ENCODE peak calls at places on chromosome X, in ten cellular contexts. P, C, G, J, U, W, M, Y, H and I are unnamed samples.
A peak's percentile ranks its signal among the peaks of the same experiment; 100 is the strongest.

GRCh38 chrX:152635941-152636340 is 1.8 kb upstream of the GABRQ start:
- DNase-seq in P (no peak), C (no peak), G (peak; percentile 35), J (peak; percentile 84), U (peak; percentile 79), W (peak; percentile 62), M (no peak), Y (peak; percentile 43), H (peak; percentile 31), I (peak; percentile 40)

GRCh38 chrX:22396408-22396807 is 123.7 kb downstream of the CBLL2 start:
- DNase-seq in P (no peak), C (no peak), G (no peak), J (no peak), U (no peak), W (no peak), M (no peak), Y (no peak), H (no peak), I (peak; percentile 29)

GRCh38 chrX:126165401-126165720 is 728 bp downstream of the DCAF12L2 start:
- DNase-seq in P (no peak), C (no peak), G (no peak), J (no peak), U (no peak), W (no peak), M (no peak), Y (no peak), H (no peak), I (no peak)

GRCh38 chrX:9204560-9204959 is 170.6 kb upstream of the FAM9B start:
- DNase-seq in P (no peak), C (no peak), G (no peak), J (no peak), U (no peak), W (no peak), M (no peak), Y (no peak), H (no peak), I (no peak)

GRCh38 chrX:85004255-85004654 is 578 bp downstream of the APOOL start:
- DNase-seq in P (no peak), C (no peak), G (no peak), J (no peak), U (no peak), W (peak; percentile 37), M (no peak), Y (no peak), H (no peak), I (no peak)

GRCh38 chrX:34371740-34372139 is 239.6 kb upstream of the FAM47A start:
- DNase-seq in P (no peak), C (no peak), G (no peak), J (no peak), U (no peak), W (no peak), M (no peak), Y (no peak), H (no peak), I (no peak)

GRCh38 chrX:45852884-45853283 is 652.2 kb upstream of the DIPK2B start:
- DNase-seq in P (no peak), C (no peak), G (no peak), J (no peak), U (peak; percentile 28), W (peak; percentile 48), M (no peak), Y (no peak), H (no peak), I (peak; percentile 55)

GRCh38 chrX:100980608-100981497 is 11.3 kb downstream of the ARL13A start:
- DNase-seq in P (peak; percentile 52), C (no peak), G (no peak), J (no peak), U (no peak), W (peak; percentile 90), M (peak; percentile 31), Y (peak; percentile 23), H (no peak), I (peak; percentile 78)

GRCh38 chrX:38717871-38718270 is 83.4 kb upstream of the MID1IP1 start:
- DNase-seq in P (no peak), C (peak; percentile 28), G (no peak), J (peak; percentile 51), U (peak; percentile 56), W (no peak), M (no peak), Y (no peak), H (no peak), I (peak; percentile 2)

GRCh38 chrX:22351966-22352365 is 79.3 kb downstream of the CBLL2 start:
- DNase-seq in P (no peak), C (no peak), G (no peak), J (no peak), U (no peak), W (no peak), M (no peak), Y (no peak), H (no peak), I (no peak)

GRCh38 chrX:135890087-135890585 is 3.1 kb downstream of the CT45A10 start:
- DNase-seq in P (no peak), C (no peak), G (no peak), J (no peak), U (no peak), W (no peak), M (no peak), Y (no peak), H (no peak), I (no peak)

GRCh38 chrX:74422576-74423288 is 1.4 kb downstream of the SLC16A2 start:
- DNase-seq in P (peak; percentile 52), C (peak; percentile 18), G (peak; percentile 37), J (peak; percentile 87), U (peak; percentile 65), W (no peak), M (peak; percentile 61), Y (peak; percentile 16), H (peak; percentile 27), I (peak; percentile 59)

GRCh38 chrX:26581086-26581485 is 365.1 kb downstream of the MAGEB5 start:
- DNase-seq in P (no peak), C (no peak), G (no peak), J (no peak), U (no peak), W (no peak), M (no peak), Y (no peak), H (no peak), I (no peak)

GRCh38 chrX:122943918-122944317 is 240.2 kb upstream of the GRIA3 start:
- DNase-seq in P (no peak), C (no peak), G (no peak), J (no peak), U (no peak), W (no peak), M (no peak), Y (peak; percentile 60), H (peak; percentile 15), I (no peak)

GRCh38 chrX:19810809-19811208 is 76.6 kb downstream of the SH3KBP1 start:
- DNase-seq in P (no peak), C (no peak), G (no peak), J (no peak), U (no peak), W (no peak), M (no peak), Y (no peak), H (peak; percentile 53), I (no peak)

GRCh38 chrX:71621644-71622346 is 3.5 kb upstream of the CXCR3 start:
- DNase-seq in P (no peak), C (no peak), G (no peak), J (no peak), U (no peak), W (no peak), M (no peak), Y (no peak), H (no peak), I (no peak)
- TF ChIP-seq CTCF in P (no peak), C (no peak), G (no peak), J (no peak), U (no peak), W (no peak), M (no peak), Y (no peak), H (no peak), I (no peak)

DNA sequence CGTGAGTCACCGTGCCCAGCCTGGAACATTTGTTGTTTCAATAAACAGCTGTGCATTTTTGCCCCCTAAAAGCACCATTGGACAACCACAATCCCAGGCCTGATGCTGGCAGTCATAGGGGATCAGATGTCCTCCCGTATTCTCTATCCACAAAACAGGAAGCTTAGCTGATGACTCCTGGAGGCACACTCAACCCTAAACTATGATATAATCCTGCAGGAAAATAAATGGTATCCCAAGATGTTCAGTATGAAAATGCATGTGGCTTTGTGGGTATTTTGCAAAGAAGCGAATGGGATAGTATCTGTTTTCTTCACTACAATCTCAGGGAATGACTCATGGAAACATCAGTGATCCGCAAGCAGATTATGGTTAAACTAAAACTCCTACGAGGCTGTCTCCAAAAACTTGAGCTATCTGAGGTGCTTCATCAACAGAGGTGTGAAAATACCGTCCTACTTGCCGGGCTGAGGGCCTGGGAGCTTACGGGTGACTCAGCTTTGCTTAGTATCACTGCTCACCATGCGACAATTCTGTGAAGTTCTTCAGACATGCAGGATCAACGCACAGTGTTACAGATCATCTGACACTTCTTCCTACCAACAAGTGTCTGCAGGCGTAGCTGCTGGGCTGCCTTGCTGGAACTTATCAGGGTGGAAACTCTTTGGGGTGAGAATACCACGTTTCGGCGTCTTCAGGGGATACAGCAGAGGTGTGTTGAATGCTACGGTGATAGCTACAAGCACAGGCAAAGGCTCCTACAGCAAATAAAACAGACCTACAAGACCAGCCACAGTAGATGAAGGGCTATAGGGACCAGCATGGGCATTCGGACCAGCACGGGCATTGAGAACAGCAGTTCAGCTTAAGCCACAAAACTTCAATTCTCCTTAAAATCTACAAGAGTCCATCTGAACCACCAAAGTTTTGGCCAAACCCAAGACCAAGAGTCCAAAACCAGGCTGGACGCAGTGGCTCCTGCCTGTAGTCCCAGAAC is 148.5 kb downstream of the DHRSX start:
- DNase-seq in P (no peak), C (no peak), G (no peak), J (peak; percentile 55), U (no peak), W (peak; percentile 72), M (peak; percentile 20), Y (peak; percentile 90), H (peak; percentile 82), I (peak; percentile 98)
- TF ChIP-seq CTCF in P (no peak), C (no peak), G (no peak), J (no peak), U (no peak), W (no peak), M (no peak), Y (no peak), H (no peak), I (no peak)

DNA sequence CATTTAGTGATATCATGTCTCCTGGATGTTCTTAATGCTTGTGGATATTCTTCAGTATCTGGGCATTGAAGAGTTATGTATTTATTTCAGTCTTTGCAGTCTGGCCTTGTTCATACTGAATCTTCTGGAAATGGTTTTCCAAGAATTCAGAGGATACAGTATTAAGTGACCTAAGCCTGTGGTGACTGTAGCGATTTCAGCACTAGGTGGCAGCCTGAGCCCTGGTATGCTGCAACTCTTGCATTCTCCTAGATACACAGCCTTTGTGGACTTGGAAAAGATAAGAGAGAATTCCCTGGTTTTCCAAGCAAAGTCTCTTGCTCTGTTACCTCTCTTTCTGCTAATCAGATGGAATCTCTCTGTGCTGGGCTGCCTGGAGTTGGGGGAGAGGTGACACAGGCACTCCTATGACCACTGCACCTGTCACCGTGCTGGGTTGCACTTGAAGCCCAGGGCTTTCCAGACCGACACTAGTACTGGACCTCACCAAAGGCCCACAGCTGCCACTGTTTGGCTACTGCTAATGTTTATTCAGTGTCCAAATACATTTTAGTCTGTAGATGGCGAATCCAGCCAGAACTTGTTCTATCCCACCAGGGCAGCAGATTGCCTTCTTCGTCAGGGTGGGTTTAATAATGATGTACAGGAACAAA is 19.3 kb upstream of the SPIN2A start:
- DNase-seq in P (no peak), C (no peak), G (no peak), J (peak; percentile 80), U (peak; percentile 71), W (no peak), M (no peak), Y (no peak), H (no peak), I (peak; percentile 15)
- TF ChIP-seq CTCF in P (peak; percentile 31), C (peak; percentile 34), G (peak; percentile 61), J (peak; percentile 76), U (peak; percentile 63), W (peak; percentile 67), M (peak; percentile 42), Y (no peak), H (peak; percentile 39), I (peak; percentile 62)

GRCh38 chrX:107324493-107325310 is 118.3 kb downstream of the DNAAF6 start:
- DNase-seq in P (peak; percentile 48), C (no peak), G (peak; percentile 53), J (peak; percentile 96), U (peak; percentile 82), W (no peak), M (peak; percentile 16), Y (no peak), H (no peak), I (no peak)
- TF ChIP-seq CTCF in P (no peak), C (no peak), G (peak; percentile 44), J (peak; percentile 63), U (peak; percentile 43), W (peak; percentile 46), M (no peak), Y (peak; percentile 21), H (no peak), I (peak; percentile 33)